ENCODE peak calls at places on chromosome 4, in four cellular contexts. O is hepatocyte, C is osteocyte, E is progenitor cell of endocrine pancreas. Y is an unnamed sample.

GRCh38 chr4:13888112-13888511 is 260.6 kb upstream of the BOD1L1 start:
- DNase-seq in O (no peak), C (no peak), E (no peak), Y (no peak)

GRCh38 chr4:129378346-129378745 is 282.4 kb downstream of the C4orf33 start:
- DNase-seq in O (no peak), C (no peak), E (no peak), Y (no peak)

GRCh38 chr4:138192113-138192512 is 50.0 kb downstream of the SLC7A11 start:
- DNase-seq in O (no peak), C (no peak), E (no peak), Y (peak)

GRCh38 chr4:145732416-145732815 is 52.5 kb downstream of the C4orf51 start:
- DNase-seq in O (no peak), C (no peak), E (no peak), Y (no peak)

GRCh38 chr4:14829795-14830194 is 172.5 kb upstream of the CPEB2 start:
- DNase-seq in O (no peak), C (no peak), E (no peak), Y (no peak)

GRCh38 chr4:40749717-40750460 is at the start of gene NSUN7:
- DNase-seq in O (peak), C (peak), E (peak), Y (peak)

GRCh38 chr4:173591760-173592159 is 61.7 kb upstream of the HAND2 start:
- DNase-seq in O (no peak), C (no peak), E (no peak), Y (no peak)

GRCh38 chr4:1249731-1250526 is 999 bp upstream of the CTBP1 start:
- DNase-seq in O (peak), C (peak), E (no peak), Y (no peak)

GRCh38 chr4:122635205-122635604 is 14.3 kb upstream of the IL21 start:
- DNase-seq in O (no peak), C (no peak), E (no peak), Y (no peak)

Y was measured in LoVo.